ENCODE peak calls at places on chromosomes 16 and 17, in six cellular contexts. One of them, this sample, is unnamed.

GRCh38 chr17:59751955-59752413 is 44.5 kb downstream of the VMP1 start:
- DNase-seq in NCI-H510A treated with DMSO at 0.1 percent for 48 hours: no peak
- DNase-seq in GM06990: peak; percentile 71
- DNase-seq in naive B cell: no peak
- DNase-seq in AG09309: no peak
- DNase-seq in HTR-8/SVneo: no peak
- DNase-seq in this sample: no peak

GRCh38 chr17:17781591-17782424 is 55.0 kb downstream of the SREBF1 start:
- DNase-seq in NCI-H510A treated with DMSO at 0.1 percent for 48 hours: peak; percentile 73
- DNase-seq in naive B cell: no peak
- DNase-seq in HTR-8/SVneo: peak; percentile 64
- DNase-seq in AG09309: no peak
- DNase-seq in GM06990: no peak
- DNase-seq in this sample: peak; percentile 96

GRCh38 chr16:86604436-86605220 is 26.3 kb downstream of the FOXL1 start:
- DNase-seq in naive B cell: peak; percentile 47
- DNase-seq in NCI-H510A treated with DMSO at 0.1 percent for 48 hours: no peak
- DNase-seq in HTR-8/SVneo: no peak
- DNase-seq in AG09309: no peak
- DNase-seq in GM06990: no peak
- DNase-seq in this sample: no peak

GRCh38 chr16:84667600-84668309 is 19.4 kb downstream of the KLHL36 start:
- DNase-seq in GM06990: no peak
- DNase-seq in NCI-H510A treated with DMSO at 0.1 percent for 48 hours: no peak
- DNase-seq in naive B cell: no peak
- DNase-seq in AG09309: no peak
- DNase-seq in HTR-8/SVneo: no peak
- DNase-seq in this sample: no peak

GRCh38 chr17:73293031-73293430 is 18.8 kb downstream of the CDC42EP4 start:
- DNase-seq in NCI-H510A treated with DMSO at 0.1 percent for 48 hours: no peak
- DNase-seq in GM06990: no peak
- DNase-seq in AG09309: no peak
- DNase-seq in HTR-8/SVneo: no peak
- DNase-seq in naive B cell: no peak
- DNase-seq in this sample: no peak

GRCh38 chr16:16915771-16916170 is 536.8 kb downstream of the NPIPA7 start:
- DNase-seq in AG09309: no peak
- DNase-seq in naive B cell: no peak
- DNase-seq in NCI-H510A treated with DMSO at 0.1 percent for 48 hours: peak; percentile 85
- DNase-seq in GM06990: no peak
- DNase-seq in HTR-8/SVneo: no peak
- DNase-seq in this sample: no peak

GRCh38 chr17:979211-979538 is 401 bp downstream of the NXN start:
- DNase-seq in NCI-H510A treated with DMSO at 0.1 percent for 48 hours: no peak
- DNase-seq in HTR-8/SVneo: no peak
- DNase-seq in naive B cell: no peak
- DNase-seq in GM06990: no peak
- DNase-seq in AG09309: no peak
- DNase-seq in this sample: no peak

GRCh38 chr17:38815576-38816193 is 9.4 kb downstream of the CWC25 start:
- DNase-seq in NCI-H510A treated with DMSO at 0.1 percent for 48 hours: no peak
- DNase-seq in AG09309: peak; percentile 56
- DNase-seq in HTR-8/SVneo: no peak
- DNase-seq in naive B cell: no peak
- DNase-seq in GM06990: no peak
- DNase-seq in this sample: no peak

GRCh38 chr17:8018436-8018835 is 16.0 kb downstream of the GUCY2D start:
- DNase-seq in GM06990: no peak
- DNase-seq in naive B cell: no peak
- DNase-seq in AG09309: no peak
- DNase-seq in NCI-H510A treated with DMSO at 0.1 percent for 48 hours: no peak
- DNase-seq in HTR-8/SVneo: no peak
- DNase-seq in this sample: no peak

GRCh38 chr16:64589836-64590235 is 532.0 kb downstream of the CDH11 start:
- DNase-seq in HTR-8/SVneo: no peak
- DNase-seq in GM06990: no peak
- DNase-seq in AG09309: peak; percentile 60
- DNase-seq in NCI-H510A treated with DMSO at 0.1 percent for 48 hours: no peak
- DNase-seq in naive B cell: no peak
- DNase-seq in this sample: no peak

GRCh38 chr16:89870440-89870839 is 3.0 kb upstream of the TCF25 start:
- DNase-seq in AG09309: no peak
- DNase-seq in GM06990: no peak
- DNase-seq in NCI-H510A treated with DMSO at 0.1 percent for 48 hours: no peak
- DNase-seq in HTR-8/SVneo: no peak
- DNase-seq in naive B cell: no peak
- DNase-seq in this sample: no peak

GRCh38 chr17:70181866-70182265 is 12.5 kb downstream of the KCNJ2 start:
- DNase-seq in naive B cell: no peak
- DNase-seq in AG09309: no peak
- DNase-seq in HTR-8/SVneo: no peak
- DNase-seq in GM06990: no peak
- DNase-seq in NCI-H510A treated with DMSO at 0.1 percent for 48 hours: no peak
- DNase-seq in this sample: no peak

GRCh38 chr17:74012465-74012864 is 191.0 kb upstream of the RPL38 start:
- DNase-seq in AG09309: no peak
- DNase-seq in GM06990: no peak
- DNase-seq in HTR-8/SVneo: no peak
- DNase-seq in NCI-H510A treated with DMSO at 0.1 percent for 48 hours: peak; percentile 75
- DNase-seq in naive B cell: no peak
- DNase-seq in this sample: no peak

GRCh38 chr17:73071387-73071999 is 21.0 kb downstream of the SLC39A11 start:
- DNase-seq in GM06990: no peak
- DNase-seq in naive B cell: no peak
- DNase-seq in AG09309: no peak
- DNase-seq in NCI-H510A treated with DMSO at 0.1 percent for 48 hours: no peak
- DNase-seq in HTR-8/SVneo: no peak
- DNase-seq in this sample: no peak

GRCh38 chr17:60901222-60901621 is 223.6 kb downstream of the BCAS3 start:
- DNase-seq in NCI-H510A treated with DMSO at 0.1 percent for 48 hours: no peak
- DNase-seq in HTR-8/SVneo: no peak
- DNase-seq in naive B cell: no peak
- DNase-seq in GM06990: no peak
- DNase-seq in AG09309: no peak
- DNase-seq in this sample: no peak

GRCh38 chr16:58417600-58417999 is 25.3 kb downstream of the GINS3 start:
- DNase-seq in naive B cell: no peak
- DNase-seq in GM06990: peak; percentile 39
- DNase-seq in HTR-8/SVneo: no peak
- DNase-seq in AG09309: no peak
- DNase-seq in NCI-H510A treated with DMSO at 0.1 percent for 48 hours: no peak
- DNase-seq in this sample: peak; percentile 34

This sample was measured in SJCRH30.